ENCODE peak calls at places on chromosomes 13 and 19, in six cellular contexts. G, B, A, X, T and H are unnamed samples.

GRCh38 chr13:49113526-49114286 is 106.4 kb upstream of the MLNR start:
- DNase-seq in G (no peak), B (peak; percentile 13), A (no peak), X (no peak), T (no peak), H (no peak)

GRCh38 chr13:107301724-107302374 is 733.9 kb upstream of the ARGLU1 start:
- DNase-seq in G (no peak), B (no peak), A (no peak), X (no peak), T (no peak), H (no peak)

GRCh38 chr13:80012281-80012680 is 328.6 kb downstream of the SPRY2 start:
- DNase-seq in G (no peak), B (no peak), A (no peak), X (no peak), T (peak; percentile 10), H (no peak)

GRCh38 chr13:106372199-106373160 is 163.0 kb downstream of the EFNB2 start:
- DNase-seq in G (no peak), B (no peak), A (no peak), X (no peak), T (no peak), H (no peak)

GRCh38 chr19:2888739-2889224 is 11.9 kb upstream of the ZNF57 start:
- DNase-seq in G (peak; percentile 28), B (no peak), A (no peak), X (peak; percentile 82), T (no peak), H (no peak)

GRCh38 chr19:48739835-48740704 is at the start of gene RASIP1:
- DNase-seq in G (no peak), B (no peak), A (no peak), X (no peak), T (no peak), H (no peak)

GRCh38 chr13:32316030-32316344 is 679 bp downstream of the BRCA2 start:
- DNase-seq in G (no peak), B (no peak), A (no peak), X (no peak), T (no peak), H (no peak)

GRCh38 chr19:1830568-1830967 is 17.7 kb downstream of the REXO1 start:
- DNase-seq in G (no peak), B (no peak), A (no peak), X (no peak), T (no peak), H (no peak)

GRCh38 chr13:73740681-73741080 is 393.5 kb downstream of the KLF12 start:
- DNase-seq in G (no peak), B (no peak), A (no peak), X (no peak), T (no peak), H (no peak)

GRCh38 chr13:22047082-22047784 is 376.4 kb downstream of the FGF9 start:
- DNase-seq in G (no peak), B (no peak), A (no peak), X (no peak), T (peak; percentile 59), H (no peak)

GRCh38 chr13:109773276-109773675 is 13.1 kb downstream of the IRS2 start:
- DNase-seq in G (no peak), B (peak; percentile 50), A (no peak), X (no peak), T (peak; percentile 75), H (no peak)

GRCh38 chr19:35134601-35135091 is at the start of gene LGI4:
- DNase-seq in G (no peak), B (no peak), A (no peak), X (no peak), T (no peak), H (no peak)

GRCh38 chr19:10424011-10424637 is 3.8 kb downstream of the PDE4A start:
- DNase-seq in G (peak; percentile 78), B (peak; percentile 82), A (peak; percentile 76), X (peak; percentile 55), T (peak; percentile 81), H (no peak)

GRCh38 chr19:5578094-5578846 is 10.5 kb upstream of the TINCR start:
- DNase-seq in G (peak; percentile 64), B (peak; percentile 33), A (peak; percentile 90), X (peak; percentile 24), T (peak; percentile 54), H (no peak)

GRCh38 chr19:33393286-33394005 is 19.9 kb downstream of the CEBPG start:
- DNase-seq in G (peak; percentile 19), B (no peak), A (no peak), X (no peak), T (no peak), H (no peak)

GRCh38 chr13:105914637-105915036 is 620.8 kb downstream of the EFNB2 start:
- DNase-seq in G (no peak), B (no peak), A (no peak), X (no peak), T (no peak), H (no peak)

GRCh38 chr13:46728777-46729176 is 68.2 kb downstream of the ESD start:
- DNase-seq in G (no peak), B (peak; percentile 40), A (peak; percentile 29), X (no peak), T (no peak), H (no peak)

GRCh38 chr19:16518483-16519229 is 22.5 kb downstream of the C19orf44 start:
- DNase-seq in G (no peak), B (no peak), A (peak; percentile 13), X (no peak), T (no peak), H (no peak)

GRCh38 chr13:43804461-43805070 is 17.8 kb upstream of the ENOX1 start:
- DNase-seq in G (no peak), B (peak; percentile 51), A (peak; percentile 8), X (no peak), T (peak; percentile 17), H (no peak)

GRCh38 chr19:29872224-29872731 is 60.5 kb downstream of the CCNE1 start:
- DNase-seq in G (no peak), B (peak; percentile 45), A (peak; percentile 48), X (no peak), T (no peak), H (no peak)

GRCh38 chr13:44188257-44188656 is 185.4 kb upstream of the SERP2 start:
- DNase-seq in G (no peak), B (peak; percentile 58), A (no peak), X (no peak), T (no peak), H (no peak)

GRCh38 chr19:39792999-39793546 is 14.4 kb downstream of the LEUTX start:
- DNase-seq in G (peak; percentile 61), B (peak; percentile 88), A (peak; percentile 96), X (peak; percentile 44), T (peak; percentile 75), H (peak; percentile 35)

GRCh38 chr19:39795001-39795400 is 16.3 kb downstream of the LEUTX start:
- DNase-seq in G (no peak), B (no peak), A (no peak), X (no peak), T (no peak), H (no peak)

GRCh38 chr19:39797083-39797482 is 18.4 kb downstream of the LEUTX start:
- DNase-seq in G (no peak), B (no peak), A (no peak), X (no peak), T (no peak), H (no peak)

GRCh38 chr19:39796000-39796498 is 17.4 kb downstream of the LEUTX start:
- DNase-seq in G (no peak), B (no peak), A (no peak), X (no peak), T (no peak), H (no peak)
- TF ChIP-seq POLR2A in G (no peak), B (no peak), A (no peak), X (no peak), T (no peak), H (no peak)

GRCh38 chr19:8461376-8461775 is 16.6 kb downstream of the HNRNPM start:
- DNase-seq in G (no peak), B (no peak), A (no peak), X (no peak), T (no peak), H (no peak)

GRCh38 chr19:8459095-8459494 is 14.3 kb downstream of the HNRNPM start:
- DNase-seq in G (no peak), B (no peak), A (no peak), X (no peak), T (no peak), H (no peak)

GRCh38 chr19:8460516-8461298 is 15.9 kb downstream of the HNRNPM start:
- DNase-seq in G (no peak), B (no peak), A (no peak), X (no peak), T (no peak), H (no peak)

GRCh38 chr19:8458380-8458779 is 13.6 kb downstream of the HNRNPM start:
- DNase-seq in G (no peak), B (no peak), A (no peak), X (no peak), T (no peak), H (no peak)

DNA sequence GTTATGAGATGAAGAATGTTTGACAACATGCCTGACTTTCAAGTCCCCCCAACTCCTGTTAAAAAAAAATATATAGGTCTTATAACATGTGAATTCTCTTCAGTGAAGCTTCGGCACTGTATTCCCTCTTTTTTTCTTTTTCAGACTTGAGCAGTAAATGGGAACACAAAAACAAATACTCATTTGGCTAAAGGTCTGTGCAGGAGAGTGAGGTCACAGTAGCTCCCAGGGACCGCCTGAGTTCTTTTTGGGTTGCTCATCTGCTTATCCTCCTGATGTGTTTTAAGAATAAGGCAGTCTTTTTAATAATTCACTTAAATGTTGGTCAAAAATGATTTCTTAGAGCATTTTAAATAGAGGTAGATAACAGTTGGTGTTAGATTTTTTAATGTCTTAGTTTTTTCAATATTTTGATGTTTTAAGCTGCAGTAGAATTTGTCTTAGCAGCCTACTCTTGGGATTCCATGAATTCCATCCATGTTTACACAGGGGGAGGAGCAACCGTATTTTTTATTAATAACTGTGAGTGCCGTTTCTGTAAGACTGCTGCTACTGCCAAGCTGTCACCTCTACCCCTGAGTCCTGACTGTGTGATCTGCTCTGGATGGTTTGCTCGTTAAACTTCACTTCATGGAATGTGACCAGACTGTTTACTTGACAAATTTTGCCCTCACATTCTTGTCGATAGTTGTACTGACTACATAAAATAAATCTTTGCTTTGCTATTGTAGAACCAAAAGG is 14.9 kb downstream of the HNRNPM start:
- DNase-seq in G (no peak), B (peak; percentile 52), A (no peak), X (no peak), T (no peak), H (no peak)
- H3K4me1 ChIP-seq in G (peaks cover 10% of the 10 kb centered on the region), B (peaks cover 61% of the 10 kb centered on the region), A (no peaks in the 10 kb centered on the region), X (peaks cover 29% of the 10 kb centered on the region), T (peaks cover 62% of the 10 kb centered on the region), H (peaks cover 88% of the 10 kb centered on the region)

DNA sequence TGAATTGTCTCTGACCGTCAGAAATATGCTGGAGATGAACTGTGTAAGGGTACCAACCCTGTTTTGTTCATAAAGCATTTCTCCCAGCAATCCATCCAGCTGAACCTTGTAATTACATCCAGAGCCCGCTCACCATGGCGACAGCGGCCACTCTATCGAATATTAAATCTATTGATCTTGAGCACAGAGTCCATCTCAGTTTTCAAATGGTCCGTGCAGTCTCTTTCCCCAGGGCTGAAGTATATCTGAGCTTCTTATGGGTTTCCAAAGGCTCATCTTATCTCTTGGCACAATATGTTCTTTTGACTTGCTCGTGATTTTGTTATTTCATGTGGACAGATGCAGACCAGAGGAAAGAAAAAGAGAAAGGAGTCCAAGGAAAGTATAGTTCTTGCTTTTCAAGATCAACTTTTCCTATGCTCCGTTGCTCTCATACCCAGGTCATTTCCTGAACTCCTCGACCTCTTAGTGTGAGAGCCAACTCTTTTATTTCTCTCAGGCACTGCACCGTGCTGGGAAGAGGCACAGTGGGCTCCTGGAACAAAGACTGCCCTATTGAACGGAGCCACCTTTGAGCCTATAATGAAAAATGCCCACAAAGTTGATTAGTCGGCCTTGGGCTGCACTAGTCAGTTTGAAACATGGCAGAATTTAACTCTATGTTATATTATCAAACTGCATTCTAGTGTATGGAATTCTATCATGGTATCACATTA is 66.7 kb downstream of the RFC3 start:
- DNase-seq in G (no peak), B (no peak), A (no peak), X (no peak), T (no peak), H (no peak)
- H3K27ac ChIP-seq in G (no peak overlapping the region), B (no peak overlapping the region), A (no peak overlapping the region), X (no peak overlapping the region), T (no peak overlapping the region), H (no peak overlapping the region)

GRCh38 chr13:89846890-89847585 is 1500.4 kb upstream of the MIR17HG start:
- DNase-seq in G (no peak), B (no peak), A (no peak), X (no peak), T (no peak), H (no peak)
- TF ChIP-seq POLR2A in G (no peak), B (no peak), A (no peak), X (no peak), T (no peak), H (no peak)